ENCODE peak calls at places on chromosomes 13 and 19, in ten cellular contexts. Z, S, H, K, B, I, E, X, F and U are unnamed samples. For H3K36me3, the result is how much of the 10 kb centered on the place peaks cover.

GRCh38 chr13:41802684-41803554 is 158.0 kb downstream of the VWA8 start:
- DNase-seq in Z (peak), I (no peak), F (no peak), E (no peak), H (no peak), K (no peak), B (no peak), X (peak), S (no peak), U (no peak)

GRCh38 chr13:97986841-97987240 is 33.4 kb downstream of the IPO5 start:
- DNase-seq in Z (no peak), I (no peak), X (no peak), B (no peak), F (no peak), E (no peak), S (no peak), K (no peak), H (no peak), U (no peak)

GRCh38 chr19:50349277-50350057 is 16.0 kb downstream of the NAPSA start:
- DNase-seq in X (no peak), B (no peak), F (no peak), E (no peak), S (no peak), H (no peak), I (no peak), K (no peak), Z (no peak), U (no peak)

GRCh38 chr13:73708393-73708985 is 425.7 kb downstream of the KLF12 start:
- DNase-seq in H (peak), X (peak), F (peak), E (peak), Z (peak), S (no peak), I (peak), K (peak), B (peak), U (peak)

GRCh38 chr19:30078381-30078910 is 136.4 kb downstream of the URI1 start:
- DNase-seq in F (no peak), S (peak), H (no peak), K (no peak), B (no peak), I (no peak), E (no peak), X (no peak), Z (no peak), U (no peak)

GRCh38 chr19:9362905-9363304 is at the start of gene ZNF177:
- DNase-seq in B (no peak), I (peak), F (no peak), X (peak), H (no peak), S (no peak), K (no peak), E (no peak), Z (peak), U (no peak)

GRCh38 chr13:111429064-111429558 is 108.7 kb downstream of the TEX29 start:
- DNase-seq in K (peak), H (no peak), F (peak), X (no peak), S (no peak), Z (peak), B (peak), E (no peak), I (peak), U (no peak)

GRCh38 chr19:48968179-48968661 is 3.1 kb downstream of the FTL start:
- DNase-seq in S (no peak), E (no peak), K (no peak), B (no peak), H (no peak), I (no peak), Z (peak), X (no peak), F (no peak), U (no peak)

GRCh38 chr19:44684892-44685847 is 13.8 kb upstream of the CEACAM16 start:
- DNase-seq in F (no peak), S (no peak), Z (peak), K (peak), B (no peak), X (peak), H (no peak), I (peak), E (no peak), U (no peak)

GRCh38 chr13:18995259-18995873 is 186.3 kb downstream of the TUBA3C start:
- DNase-seq in E (no peak), X (no peak), Z (no peak), I (no peak), S (no peak), K (no peak), H (no peak), F (no peak), B (no peak), U (no peak)

GRCh38 chr19:35719402-35720162 is 1.8 kb downstream of the KMT2B start:
- DNase-seq in X (no peak), S (no peak), K (no peak), F (no peak), H (no peak), Z (no peak), B (no peak), E (no peak), I (no peak), U (no peak)

GRCh38 chr13:48511621-48512232 is 21.2 kb downstream of the RCBTB2 start:
- DNase-seq in X (no peak), B (no peak), E (no peak), I (no peak), K (no peak), S (no peak), H (no peak), Z (no peak), F (no peak), U (no peak)

GRCh38 chr13:60396008-60396782 is 825 bp upstream of the TDRD3 start:
- DNase-seq in X (peak), B (peak), I (peak), Z (peak), K (peak), S (peak), F (peak), E (peak), H (peak), U (peak)

GRCh38 chr13:40874138-40874776 is 84.8 kb downstream of the SLC25A15 start:
- DNase-seq in X (no peak), H (no peak), F (no peak), B (no peak), K (no peak), I (no peak), S (no peak), Z (peak), E (no peak), U (no peak)

GRCh38 chr19:13850910-13851753 is 25.8 kb upstream of the NANOS3 start:
- DNase-seq in B (no peak), E (peak), F (peak), K (peak), S (peak), Z (peak), H (peak), X (peak), I (peak), U (peak)

GRCh38 chr13:58994778-58995177 is 1169.0 kb downstream of the DIAPH3 start:
- DNase-seq in B (no peak), I (no peak), S (no peak), E (no peak), F (no peak), Z (peak), H (no peak), X (no peak), K (no peak), U (no peak)

GRCh38 chr19:16398530-16399241 is 73.1 kb downstream of the EPS15L1 start:
- DNase-seq in F (no peak), K (no peak), Z (no peak), I (no peak), E (no peak), X (no peak), S (no peak), H (no peak), B (no peak), U (no peak)

GRCh38 chr13:90622547-90622946 is 724.9 kb upstream of the MIR17HG start:
- DNase-seq in I (peak), Z (no peak), H (no peak), B (no peak), K (no peak), F (no peak), X (peak), S (no peak), E (no peak), U (no peak)

GRCh38 chr13:113904411-113904810 is 40.5 kb upstream of the GAS6 start:
- DNase-seq in E (no peak), Z (no peak), F (peak), K (peak), B (peak), H (no peak), S (peak), X (no peak), I (no peak), U (peak)

GRCh38 chr19:11123076-11123567 is 32.5 kb downstream of the SPC24 start:
- DNase-seq in X (no peak), I (no peak), S (no peak), K (no peak), B (no peak), F (no peak), H (no peak), E (no peak), Z (no peak), U (no peak)
- H3K36me3 ChIP-seq in X (under half), I (half or more), S (half or more), K (under half), B (half or more), F (under half), H (under half), E (under half), Z (under half), U (under half)

GRCh38 chr19:40598918-40599307 is 2.3 kb upstream of the LTBP4 start:
- DNase-seq in E (no peak), S (peak), K (no peak), B (no peak), F (no peak), X (no peak), Z (no peak), H (no peak), I (no peak), U (no peak)
- H3K27ac ChIP-seq in E (peak), S (peak), K (peak), B (no peak), F (no peak), X (no peak), Z (no peak), H (no peak), I (peak), U (no peak)

DNA sequence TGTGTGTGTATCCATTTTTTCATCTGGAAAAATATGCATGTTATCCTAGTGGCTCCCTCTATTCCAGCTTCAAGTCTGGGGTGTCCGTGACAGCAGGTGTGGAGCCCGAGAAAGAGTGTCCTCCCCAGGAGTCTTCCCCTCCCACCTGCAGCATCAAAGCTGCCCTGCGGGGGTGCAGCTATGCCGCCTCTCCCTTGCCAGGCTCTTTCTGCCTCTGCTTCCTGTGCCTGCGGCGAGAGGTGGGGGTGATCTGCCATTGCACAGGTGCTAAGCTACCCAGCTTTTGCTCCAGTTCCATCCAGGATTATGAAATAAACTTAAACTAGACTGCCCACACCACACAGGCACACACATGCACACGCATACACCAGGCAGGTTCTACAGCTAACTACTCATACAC is 104.8 kb upstream of the CLDN10 start:
- DNase-seq in H (no peak), I (no peak), B (no peak), F (no peak), E (no peak), K (no peak), X (no peak), Z (no peak), S (no peak), U (no peak)
- H3K4me3 ChIP-seq in H (no peak), I (no peak), B (no peak), F (no peak), E (no peak), K (no peak), X (no peak), Z (no peak), S (no peak), U (no peak)

GRCh38 chr19:58304748-58305064 is 471 bp upstream of the ERVK3-1 start:
- DNase-seq in E (no peak), B (no peak), K (no peak), Z (no peak), F (no peak), S (no peak), X (no peak), H (no peak), I (no peak), U (no peak)
- H3K36me3 ChIP-seq in E (under half), B (under half), K (under half), Z (under half), F (under half), S (under half), X (under half), H (under half), I (half or more), U (under half)